ENCODE peak calls at places on chromosomes 11 and 22, in nine cellular contexts. One of them, this sample, is unnamed.
A peak's percentile ranks its signal among the peaks of the same experiment; 100 is the strongest.

GRCh38 chr22:44371741-44372525 is 59.2 kb upstream of the SHISAL1 start:
- DNase-seq in activated T-helper 9 cell treated with anti-CD3 and anti-CD28 coated beads, Interleukin-2, amount 50 U/mL, for 16 hours: no peak
- DNase-seq in GDM1: no peak
- DNase-seq in H4: no peak
- DNase-seq in sigmoid colon: peak; percentile 50
- DNase-seq in activated CD4-positive, alpha-beta T cell treated with anti-CD3 and anti-CD28 coated beads, Interleukin-2, amount 50 U/mL, for 24 hours: no peak
- DNase-seq in PC-9: no peak
- DNase-seq in astrocyte of the spinal cord: no peak
- DNase-seq in IMR-90: no peak
- DNase-seq in this sample: no peak

GRCh38 chr22:35477911-35478582 is 62.6 kb upstream of the RASD2 start:
- DNase-seq in activated T-helper 9 cell treated with anti-CD3 and anti-CD28 coated beads, Interleukin-2, amount 50 U/mL, for 16 hours: no peak
- DNase-seq in GDM1: no peak
- DNase-seq in H4: peak; percentile 70
- DNase-seq in sigmoid colon: peak; percentile 95
- DNase-seq in activated CD4-positive, alpha-beta T cell treated with anti-CD3 and anti-CD28 coated beads, Interleukin-2, amount 50 U/mL, for 24 hours: no peak
- DNase-seq in PC-9: peak; percentile 82
- DNase-seq in astrocyte of the spinal cord: peak; percentile 64
- DNase-seq in IMR-90: peak; percentile 91
- DNase-seq in this sample: no peak

GRCh38 chr11:61547246-61547645 is 33.6 kb downstream of the SYT7 start:
- DNase-seq in activated T-helper 9 cell treated with anti-CD3 and anti-CD28 coated beads, Interleukin-2, amount 50 U/mL, for 16 hours: no peak
- DNase-seq in GDM1: no peak
- DNase-seq in H4: no peak
- DNase-seq in sigmoid colon: no peak
- DNase-seq in activated CD4-positive, alpha-beta T cell treated with anti-CD3 and anti-CD28 coated beads, Interleukin-2, amount 50 U/mL, for 24 hours: no peak
- DNase-seq in PC-9: no peak
- DNase-seq in astrocyte of the spinal cord: no peak
- DNase-seq in IMR-90: no peak
- DNase-seq in this sample: no peak

GRCh38 chr11:105000167-105000566 is 22.8 kb downstream of the CASP5 start:
- DNase-seq in activated T-helper 9 cell treated with anti-CD3 and anti-CD28 coated beads, Interleukin-2, amount 50 U/mL, for 16 hours: no peak
- DNase-seq in GDM1: no peak
- DNase-seq in H4: peak; percentile 53
- DNase-seq in sigmoid colon: no peak
- DNase-seq in activated CD4-positive, alpha-beta T cell treated with anti-CD3 and anti-CD28 coated beads, Interleukin-2, amount 50 U/mL, for 24 hours: no peak
- DNase-seq in PC-9: no peak
- DNase-seq in astrocyte of the spinal cord: no peak
- DNase-seq in IMR-90: no peak
- DNase-seq in this sample: no peak

GRCh38 chr11:123392813-123393212 is 37.3 kb upstream of the GRAMD1B start:
- DNase-seq in activated T-helper 9 cell treated with anti-CD3 and anti-CD28 coated beads, Interleukin-2, amount 50 U/mL, for 16 hours: no peak
- DNase-seq in GDM1: no peak
- DNase-seq in H4: no peak
- DNase-seq in sigmoid colon: no peak
- DNase-seq in activated CD4-positive, alpha-beta T cell treated with anti-CD3 and anti-CD28 coated beads, Interleukin-2, amount 50 U/mL, for 24 hours: no peak
- DNase-seq in PC-9: no peak
- DNase-seq in astrocyte of the spinal cord: no peak
- DNase-seq in IMR-90: no peak
- DNase-seq in this sample: no peak

GRCh38 chr11:64874308-64874707 is 4.1 kb downstream of the EHD1 start:
- DNase-seq in activated T-helper 9 cell treated with anti-CD3 and anti-CD28 coated beads, Interleukin-2, amount 50 U/mL, for 16 hours: no peak
- DNase-seq in GDM1: no peak
- DNase-seq in H4: no peak
- DNase-seq in sigmoid colon: no peak
- DNase-seq in activated CD4-positive, alpha-beta T cell treated with anti-CD3 and anti-CD28 coated beads, Interleukin-2, amount 50 U/mL, for 24 hours: no peak
- DNase-seq in PC-9: no peak
- DNase-seq in astrocyte of the spinal cord: peak; percentile 52
- DNase-seq in IMR-90: peak; percentile 47
- DNase-seq in this sample: no peak

GRCh38 chr11:10670099-10670498 is 23.5 kb downstream of the IRAG1 start:
- DNase-seq in activated T-helper 9 cell treated with anti-CD3 and anti-CD28 coated beads, Interleukin-2, amount 50 U/mL, for 16 hours: no peak
- DNase-seq in GDM1: no peak
- DNase-seq in H4: no peak
- DNase-seq in sigmoid colon: no peak
- DNase-seq in activated CD4-positive, alpha-beta T cell treated with anti-CD3 and anti-CD28 coated beads, Interleukin-2, amount 50 U/mL, for 24 hours: no peak
- DNase-seq in PC-9: no peak
- DNase-seq in astrocyte of the spinal cord: no peak
- DNase-seq in IMR-90: no peak
- DNase-seq in this sample: no peak

GRCh38 chr22:42719656-42720262 is 911 bp downstream of the A4GALT start:
- DNase-seq in activated T-helper 9 cell treated with anti-CD3 and anti-CD28 coated beads, Interleukin-2, amount 50 U/mL, for 16 hours: no peak
- DNase-seq in GDM1: no peak
- DNase-seq in H4: no peak
- DNase-seq in sigmoid colon: no peak
- DNase-seq in activated CD4-positive, alpha-beta T cell treated with anti-CD3 and anti-CD28 coated beads, Interleukin-2, amount 50 U/mL, for 24 hours: no peak
- DNase-seq in PC-9: no peak
- DNase-seq in astrocyte of the spinal cord: no peak
- DNase-seq in IMR-90: no peak
- DNase-seq in this sample: no peak

GRCh38 chr11:99640671-99641070 is 619.9 kb downstream of the CNTN5 start:
- DNase-seq in activated T-helper 9 cell treated with anti-CD3 and anti-CD28 coated beads, Interleukin-2, amount 50 U/mL, for 16 hours: no peak
- DNase-seq in GDM1: no peak
- DNase-seq in H4: no peak
- DNase-seq in sigmoid colon: no peak
- DNase-seq in activated CD4-positive, alpha-beta T cell treated with anti-CD3 and anti-CD28 coated beads, Interleukin-2, amount 50 U/mL, for 24 hours: no peak
- DNase-seq in PC-9: no peak
- DNase-seq in astrocyte of the spinal cord: no peak
- DNase-seq in IMR-90: no peak
- DNase-seq in this sample: no peak

GRCh38 chr11:65911682-65912568 is 6.9 kb downstream of the C11orf68 start:
- DNase-seq in activated T-helper 9 cell treated with anti-CD3 and anti-CD28 coated beads, Interleukin-2, amount 50 U/mL, for 16 hours: no peak
- DNase-seq in GDM1: peak; percentile 47
- DNase-seq in H4: peak; percentile 91
- DNase-seq in sigmoid colon: peak; percentile 85
- DNase-seq in activated CD4-positive, alpha-beta T cell treated with anti-CD3 and anti-CD28 coated beads, Interleukin-2, amount 50 U/mL, for 24 hours: no peak
- DNase-seq in PC-9: peak; percentile 63
- DNase-seq in astrocyte of the spinal cord: peak; percentile 73
- DNase-seq in IMR-90: peak; percentile 87
- DNase-seq in this sample: no peak

GRCh38 chr11:104795511-104796213 is 102.6 kb downstream of the CASP12 start:
- DNase-seq in activated T-helper 9 cell treated with anti-CD3 and anti-CD28 coated beads, Interleukin-2, amount 50 U/mL, for 16 hours: no peak
- DNase-seq in GDM1: no peak
- DNase-seq in H4: no peak
- DNase-seq in sigmoid colon: no peak
- DNase-seq in activated CD4-positive, alpha-beta T cell treated with anti-CD3 and anti-CD28 coated beads, Interleukin-2, amount 50 U/mL, for 24 hours: no peak
- DNase-seq in PC-9: no peak
- DNase-seq in astrocyte of the spinal cord: no peak
- DNase-seq in IMR-90: no peak
- DNase-seq in this sample: no peak

GRCh38 chr11:16096336-16096735 is 260.0 kb downstream of the SOX6 start:
- DNase-seq in activated T-helper 9 cell treated with anti-CD3 and anti-CD28 coated beads, Interleukin-2, amount 50 U/mL, for 16 hours: no peak
- DNase-seq in GDM1: no peak
- DNase-seq in H4: no peak
- DNase-seq in sigmoid colon: no peak
- DNase-seq in activated CD4-positive, alpha-beta T cell treated with anti-CD3 and anti-CD28 coated beads, Interleukin-2, amount 50 U/mL, for 24 hours: no peak
- DNase-seq in PC-9: no peak
- DNase-seq in astrocyte of the spinal cord: peak; percentile 22
- DNase-seq in IMR-90: peak; percentile 45
- DNase-seq in this sample: no peak

GRCh38 chr11:126317681-126318641 is 14.1 kb downstream of the DCPS start:
- DNase-seq in activated T-helper 9 cell treated with anti-CD3 and anti-CD28 coated beads, Interleukin-2, amount 50 U/mL, for 16 hours: no peak
- DNase-seq in GDM1: peak; percentile 63
- DNase-seq in H4: peak; percentile 97
- DNase-seq in sigmoid colon: peak; percentile 93
- DNase-seq in activated CD4-positive, alpha-beta T cell treated with anti-CD3 and anti-CD28 coated beads, Interleukin-2, amount 50 U/mL, for 24 hours: no peak
- DNase-seq in PC-9: no peak
- DNase-seq in astrocyte of the spinal cord: peak; percentile 94
- DNase-seq in IMR-90: peak; percentile 83
- DNase-seq in this sample: peak; percentile 82